ENCODE peak calls at places on chromosomes 1 and 21, in seven cellular contexts. E, A, H, P, S, J and Z are unnamed samples.

GRCh38 chr1:30586671-30587070 is 136.7 kb downstream of the MATN1 start:
- DNase-seq in P (no peak), H (no peak), E (no peak), J (no peak), S (no peak), A (no peak), Z (no peak)

GRCh38 chr1:202685671-202686070 is 24.6 kb downstream of the SYT2 start:
- DNase-seq in H (no peak), J (no peak), P (no peak), E (no peak), S (no peak), A (no peak), Z (no peak)

GRCh38 chr1:78038491-78038939 is 7.3 kb upstream of the GIPC2 start:
- DNase-seq in E (no peak), H (no peak), A (no peak), P (no peak), J (peak; percentile 29), S (no peak), Z (no peak)

GRCh38 chr1:89810880-89811279 is 10.0 kb upstream of the LRRC8D start:
- DNase-seq in H (no peak), S (no peak), P (no peak), A (no peak), J (no peak), E (no peak), Z (no peak)

GRCh38 chr1:202145325-202146140 is 996 bp upstream of the ARL8A start:
- DNase-seq in H (peak; percentile 50), J (no peak), P (no peak), A (no peak), S (no peak), E (no peak), Z (peak; percentile 25)

GRCh38 chr21:15240846-15241245 is 176.0 kb upstream of the NRIP1 start:
- DNase-seq in P (no peak), E (no peak), A (no peak), H (no peak), J (peak; percentile 23), S (no peak), Z (no peak)

GRCh38 chr1:21655748-21656147 is 13.4 kb downstream of the RAP1GAP start:
- DNase-seq in J (no peak), S (no peak), P (no peak), A (no peak), E (no peak), H (peak; percentile 89), Z (no peak)

GRCh38 chr1:167631987-167632680 is 2.1 kb downstream of the RCSD1 start:
- DNase-seq in H (peak; percentile 40), E (peak; percentile 48), S (peak; percentile 41), A (no peak), P (no peak), J (no peak), Z (peak; percentile 15)

GRCh38 chr1:203701606-203702005 is 63.4 kb upstream of the LAX1 start:
- DNase-seq in H (no peak), A (no peak), S (no peak), P (no peak), E (no peak), J (no peak), Z (peak; percentile 18)

GRCh38 chr1:201593200-201593828 is 54.4 kb downstream of the NAV1 start:
- DNase-seq in A (no peak), S (no peak), E (no peak), J (peak; percentile 95), P (no peak), H (no peak), Z (no peak)

GRCh38 chr1:199684686-199685273 is 342.7 kb upstream of the NR5A2 start:
- DNase-seq in E (no peak), S (peak; percentile 38), P (peak; percentile 23), A (no peak), H (peak; percentile 63), J (peak; percentile 74), Z (no peak)

GRCh38 chr1:208864366-208864965 is 620.3 kb upstream of the PLXNA2 start:
- DNase-seq in J (no peak), A (no peak), P (no peak), H (no peak), E (no peak), S (no peak), Z (no peak)

GRCh38 chr1:77014396-77014795 is 147.1 kb downstream of the ST6GALNAC5 start:
- DNase-seq in H (peak; percentile 59), P (no peak), S (no peak), E (no peak), J (peak; percentile 8), A (no peak), Z (no peak)

GRCh38 chr1:1298861-1299685 is 8.7 kb downstream of the ACAP3 start:
- DNase-seq in E (no peak), J (no peak), A (no peak), H (peak; percentile 93), S (no peak), P (no peak), Z (no peak)

GRCh38 chr1:61639218-61639617 is 85.7 kb downstream of the TM2D1 start:
- DNase-seq in E (no peak), A (no peak), H (no peak), S (no peak), J (no peak), P (no peak), Z (no peak)

GRCh38 chr1:116724765-116725375 is 29.4 kb upstream of the CD2 start:
- DNase-seq in S (peak; percentile 74), J (peak; percentile 47), A (peak; percentile 50), P (peak; percentile 63), E (peak; percentile 80), H (peak; percentile 83), Z (peak; percentile 72)

GRCh38 chr21:39670741-39671140 is 58.0 kb downstream of the B3GALT5 start:
- DNase-seq in A (no peak), S (no peak), E (no peak), J (peak; percentile 21), H (peak; percentile 7), P (no peak), Z (no peak)
- H3K27ac ChIP-seq in A (no peak overlapping the region), S (no peak overlapping the region), E (no peak overlapping the region), J (no peak overlapping the region), H (no peak overlapping the region), P (no peak overlapping the region), Z (no peak overlapping the region)

GRCh38 chr1:34884961-34885360 is 25.4 kb upstream of the SMIM12 start:
- DNase-seq in P (no peak), H (peak; percentile 87), J (no peak), A (no peak), E (no peak), S (no peak), Z (no peak)
- H3K4me3 ChIP-seq in P (peak overlapping the region; percentile 21), H (no peak overlapping the region), J (no peak overlapping the region), A (peak overlapping the region; percentile 49), E (peak overlapping the region; percentile 52), S (peak overlapping the region; percentile 25), Z (no peak overlapping the region)

DNA sequence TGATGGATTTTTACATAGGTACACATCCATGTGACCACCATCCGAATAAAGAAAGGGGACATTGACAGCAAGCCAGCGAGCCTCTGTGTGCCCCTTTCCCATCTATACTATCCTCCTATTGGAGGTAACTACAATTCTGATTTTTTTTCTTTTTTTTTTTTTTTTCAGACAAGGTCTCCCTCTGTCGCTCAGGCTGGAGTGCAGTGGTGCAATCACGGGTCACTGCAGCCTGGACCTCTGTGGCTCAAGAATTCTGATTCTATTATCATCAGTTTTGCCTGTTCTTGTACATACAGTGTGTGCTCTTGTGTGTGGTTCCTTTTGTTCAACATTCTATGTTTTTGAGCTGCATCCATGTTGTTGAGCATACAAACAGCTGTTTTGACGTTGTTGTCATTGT is 56.0 kb upstream of the SRSF10 start:
- DNase-seq in P (no peak), H (no peak), E (no peak), A (no peak), S (no peak), J (no peak), Z (no peak)
- H3K27ac ChIP-seq in P (no peak overlapping the region), H (no peak overlapping the region), E (no peak overlapping the region), A (no peak overlapping the region), S (no peak overlapping the region), J (no peak overlapping the region), Z (no peak overlapping the region)

GRCh38 chr1:49185455-49185980 is 408.8 kb upstream of the BEND5 start:
- DNase-seq in H (no peak), J (no peak), P (no peak), S (no peak), E (no peak), A (no peak), Z (no peak)

GRCh38 chr1:49183489-49183888 is 406.8 kb upstream of the BEND5 start:
- DNase-seq in J (no peak), E (no peak), A (no peak), P (no peak), H (no peak), S (no peak), Z (no peak)

GRCh38 chr1:49181033-49181432 is 404.3 kb upstream of the BEND5 start:
- DNase-seq in H (no peak), J (no peak), E (no peak), S (no peak), A (no peak), P (no peak), Z (no peak)
- H3K4me3 ChIP-seq in H (no peak overlapping the region), J (no peak overlapping the region), E (no peak overlapping the region), S (no peak overlapping the region), A (no peak overlapping the region), P (no peak overlapping the region), Z (no peak overlapping the region)

GRCh38 chr1:175045519-175045918 is 22.1 kb upstream of the TNN start:
- DNase-seq in J (no peak), A (no peak), H (no peak), P (no peak), E (no peak), S (no peak), Z (no peak)

GRCh38 chr1:175045097-175045496 is 21.9 kb upstream of the MRPS14 start:
- DNase-seq in S (no peak), E (no peak), J (no peak), P (no peak), H (no peak), A (no peak), Z (no peak)

GRCh38 chr1:175042650-175043049 is 19.4 kb upstream of the MRPS14 start:
- DNase-seq in H (no peak), A (no peak), E (no peak), P (no peak), J (no peak), S (no peak), Z (no peak)

GRCh38 chr1:175040324-175040910 is 17.2 kb upstream of the MRPS14 start:
- DNase-seq in J (no peak), H (no peak), A (no peak), P (no peak), E (no peak), S (no peak), Z (no peak)

DNA sequence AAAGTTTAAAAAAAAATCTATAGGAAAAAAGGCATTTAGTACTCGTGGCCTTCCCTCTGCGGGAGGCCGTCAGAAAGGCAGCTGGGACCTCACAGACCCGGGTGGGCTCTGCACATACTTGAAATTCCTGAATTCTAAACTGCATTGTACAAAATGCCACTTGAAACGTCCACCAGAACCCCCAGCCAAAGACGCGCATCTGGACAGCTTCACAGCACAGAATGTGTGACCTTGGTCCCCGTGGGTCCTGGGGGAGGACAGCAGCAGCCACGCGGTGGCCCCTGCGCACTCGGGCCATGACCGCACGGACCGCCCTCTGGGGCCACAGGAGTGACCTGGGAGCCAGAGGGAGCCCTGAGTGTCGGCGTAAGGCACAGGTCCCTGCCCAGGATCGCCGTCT is 20.6 kb upstream of the MRPS14 start:
- DNase-seq in A (no peak), E (no peak), P (no peak), H (no peak), J (no peak), S (no peak), Z (no peak)
- H3K27ac ChIP-seq in A (no peak overlapping the region), E (no peak overlapping the region), P (no peak overlapping the region), H (peak overlapping the region; percentile 74), J (no peak overlapping the region), S (no peak overlapping the region), Z (no peak overlapping the region)